ENCODE peak calls at places on chromosomes 4 and X, in ten cellular contexts. B is CD8-positive, alpha-beta memory T cell; Z is Calu3; E is GM12865; M is T-helper 9 cell; A is CD4-positive, alpha-beta memory T cell; G is NCI-H2081; S is cerebellar cortex; N is sciatic nerve; U is non-pigmented ciliary epithelial cell. C is an unnamed sample.

GRCh38 chrX:150688911-150689451 is 4.2 kb upstream of the MTMR1 start:
- DNase-seq in S (no peak), N (no peak), M (no peak), G (no peak), U (peak), E (no peak), Z (peak), A (no peak), B (no peak), C (no peak)

GRCh38 chr4:7904108-7904516 is 35.5 kb downstream of the AFAP1 start:
- DNase-seq in U (peak), G (no peak), E (no peak), S (peak), N (no peak), A (no peak), Z (no peak), M (no peak), B (no peak), C (no peak)

GRCh38 chrX:140389331-140389730 is 115.5 kb downstream of the SOX3 start:
- DNase-seq in U (no peak), Z (no peak), N (no peak), E (no peak), M (no peak), G (no peak), A (no peak), S (no peak), B (no peak), C (no peak)

GRCh38 chrX:129945131-129945530 is 37.3 kb upstream of the BCORL1 start:
- DNase-seq in M (no peak), Z (no peak), E (no peak), G (no peak), N (no peak), S (no peak), B (no peak), U (no peak), A (no peak), C (no peak)

GRCh38 chrX:154458116-154458953 is at the start of gene PLXNA3:
- DNase-seq in E (peak), A (peak), G (peak), M (peak), N (peak), S (no peak), B (peak), Z (peak), U (no peak), C (peak)

GRCh38 chr4:152713951-152714705 is 34.3 kb upstream of the TMEM154 start:
- DNase-seq in S (no peak), G (no peak), U (no peak), B (no peak), A (no peak), Z (no peak), E (no peak), M (no peak), N (no peak), C (no peak)

GRCh38 chr4:8848507-8849265 is 23.0 kb downstream of the HMX1 start:
- DNase-seq in M (no peak), Z (no peak), B (no peak), S (no peak), U (no peak), A (no peak), E (no peak), G (no peak), N (peak), C (no peak)

GRCh38 chrX:72100051-72100755 is 31.5 kb downstream of the RTL5 start:
- DNase-seq in S (no peak), B (no peak), M (no peak), A (peak), G (no peak), N (no peak), U (no peak), E (peak), Z (no peak), C (no peak)

GRCh38 chr4:167234388-167234881 is at the start of gene SPOCK3:
- DNase-seq in S (peak), Z (peak), A (no peak), M (no peak), E (peak), G (peak), N (no peak), U (no peak), B (no peak), C (no peak)

GRCh38 chr4:42655921-42656735 is 777 bp downstream of the ATP8A1 start:
- DNase-seq in Z (peak), B (peak), A (peak), M (peak), N (peak), E (peak), G (peak), U (no peak), S (peak), C (peak)

GRCh38 chr4:7472443-7473013 is 37.8 kb upstream of the PSAPL1 start:
- DNase-seq in G (no peak), Z (no peak), U (no peak), M (no peak), S (no peak), A (no peak), N (no peak), B (no peak), E (no peak), C (no peak)

C was measured in activated effector memory CD4-positive, alpha-beta T cell treated with Interleukin-2 at 50 U/mL for 16 hours.